ENCODE peak calls at places on chromosomes 1 and 21, in eight cellular contexts. F is pancreas; D is WTC11; G is activated naive CD8-positive, alpha-beta T cell treated with anti-CD3 and anti-CD28 coated beads for 36 hours; W is activated T-helper 1 cell treated with Interleukin-2 at 50 U/mL for 16 hours; C is naive thymus-derived CD8-positive, alpha-beta T cell; K is HEK293T; P is activated T-cell treated with anti-CD3 and anti-CD28 coated beads for 24 hours. O is an unnamed sample.
A peak's percentile ranks its signal among the peaks of the same experiment; 100 is the strongest.

GRCh38 chr21:35508389-35508888 is 459.3 kb upstream of the RUNX1 start:
- DNase-seq in G (no peak), D (peak; percentile 39), W (no peak), C (no peak), K (no peak), F (peak; percentile 53), P (no peak), O (peak; percentile 77)

GRCh38 chr1:43887748-43888147 is 45.9 kb upstream of the ARTN start:
- DNase-seq in C (no peak), F (no peak), K (no peak), D (no peak), P (no peak), G (no peak), W (no peak), O (no peak)

GRCh38 chr1:82386365-82387069 is 585.8 kb downstream of the ADGRL2 start:
- DNase-seq in G (no peak), D (no peak), W (no peak), F (no peak), K (no peak), P (no peak), C (no peak), O (no peak)

GRCh38 chr21:39375446-39375845 is 26.6 kb upstream of the HMGN1 start:
- DNase-seq in D (no peak), C (no peak), K (no peak), W (no peak), P (no peak), G (no peak), F (no peak), O (no peak)

GRCh38 chr1:147168626-147169058 is 3.6 kb downstream of the PRKAB2 start:
- DNase-seq in P (no peak), K (no peak), C (no peak), D (no peak), W (no peak), F (peak; percentile 71), G (no peak), O (no peak)

GRCh38 chr1:5220421-5220820 is 566.0 kb downstream of the AJAP1 start:
- DNase-seq in G (no peak), D (no peak), C (no peak), F (no peak), K (no peak), W (no peak), P (no peak), O (no peak)

GRCh38 chr1:6028042-6028895 is 17.4 kb upstream of the KCNAB2 start:
- DNase-seq in P (peak; percentile 47), C (peak; percentile 83), G (peak; percentile 64), K (no peak), W (peak; percentile 51), D (no peak), F (no peak), O (no peak)

GRCh38 chr21:33947451-33948095 is 32.0 kb upstream of the ATP5PO start:
- DNase-seq in K (peak; percentile 69), W (peak; percentile 76), C (peak; percentile 95), P (peak; percentile 81), G (peak; percentile 86), F (peak; percentile 76), D (peak; percentile 62), O (peak; percentile 91)

GRCh38 chr1:225378880-225379279 is 49.0 kb downstream of the LBR start:
- DNase-seq in K (peak; percentile 70), W (no peak), G (no peak), F (no peak), C (no peak), P (no peak), D (peak; percentile 81), O (peak; percentile 73)

GRCh38 chr1:1430114-1430982 is 5.1 kb upstream of the VWA1 start:
- DNase-seq in G (no peak), D (peak; percentile 62), F (peak; percentile 89), C (peak; percentile 50), P (no peak), W (no peak), K (peak; percentile 32), O (no peak)

GRCh38 chr1:28104866-28105467 is 16.6 kb upstream of the EYA3 start:
- DNase-seq in D (peak; percentile 75), G (no peak), C (no peak), W (no peak), P (no peak), F (peak; percentile 66), K (peak; percentile 92), O (no peak)

GRCh38 chr1:183633676-183634343 is 1.8 kb downstream of the ARPC5 start:
- DNase-seq in F (no peak), D (no peak), C (no peak), G (peak; percentile 9), P (no peak), K (peak; percentile 54), W (no peak), O (peak; percentile 54)

GRCh38 chr1:158087320-158087927 is 93.3 kb upstream of the CD1D start:
- DNase-seq in D (peak; percentile 87), G (peak; percentile 28), K (peak; percentile 85), F (no peak), W (no peak), C (no peak), P (no peak), O (peak; percentile 40)

GRCh38 chr1:54117815-54118563 is 34.8 kb downstream of the CDCP2 start:
- DNase-seq in W (no peak), K (no peak), C (no peak), P (no peak), G (no peak), D (no peak), F (no peak), O (no peak)

GRCh38 chr1:121558514-121558913 is 373.7 kb downstream of the SRGAP2C start:
- DNase-seq in P (no peak), F (no peak), C (no peak), G (no peak), W (no peak), D (no peak), K (no peak), O (peak; percentile 85)

GRCh38 chr1:24535021-24535424 is 20.9 kb upstream of the NCMAP start:
- DNase-seq in K (no peak), G (peak; percentile 81), C (peak; percentile 84), W (peak; percentile 50), F (no peak), D (peak; percentile 26), P (peak; percentile 66), O (no peak)

GRCh38 chr21:26965567-26966359 is 1.1 kb downstream of the ADAMTS5 start:
- DNase-seq in C (no peak), W (no peak), D (peak; percentile 85), F (no peak), P (no peak), G (no peak), K (peak; percentile 48), O (no peak)